ENCODE peak calls at places on chromosome 15, in eight cellular contexts. One of them, this sample, is unnamed.

GRCh38 chr15:99306694-99307338 is 55.5 kb downstream of the LRRC28 start:
- DNase-seq in stomach: peak; percentile 29
- DNase-seq in B cell: no peak
- DNase-seq in fibroblast of lung: peak; percentile 29
- DNase-seq in cardiac fibroblast: no peak
- DNase-seq in testis: peak; percentile 44
- DNase-seq in lower leg skin: no peak
- DNase-seq in GM12865: no peak
- DNase-seq in this sample: no peak

GRCh38 chr15:52527898-52528464 is 699 bp downstream of the MYO5A start:
- DNase-seq in stomach: peak; percentile 26
- DNase-seq in GM12865: peak; percentile 45
- DNase-seq in testis: peak; percentile 40
- DNase-seq in B cell: peak; percentile 45
- DNase-seq in lower leg skin: no peak
- DNase-seq in cardiac fibroblast: peak; percentile 32
- DNase-seq in fibroblast of lung: peak; percentile 35
- DNase-seq in this sample: peak; percentile 50

GRCh38 chr15:72306211-72306785 is 13.7 kb downstream of the CELF6 start:
- DNase-seq in fibroblast of lung: peak; percentile 40
- DNase-seq in GM12865: peak; percentile 58
- DNase-seq in B cell: no peak
- DNase-seq in testis: no peak
- DNase-seq in stomach: no peak
- DNase-seq in lower leg skin: no peak
- DNase-seq in cardiac fibroblast: peak; percentile 64
- DNase-seq in this sample: no peak

GRCh38 chr15:90585863-90586262 is 56.1 kb downstream of the CRTC3 start:
- DNase-seq in stomach: no peak
- DNase-seq in B cell: no peak
- DNase-seq in testis: no peak
- DNase-seq in GM12865: no peak
- DNase-seq in cardiac fibroblast: peak; percentile 35
- DNase-seq in lower leg skin: no peak
- DNase-seq in fibroblast of lung: peak; percentile 70
- DNase-seq in this sample: no peak

GRCh38 chr15:42107483-42107882 is 13.1 kb upstream of the PLA2G4D start:
- DNase-seq in stomach: peak; percentile 78
- DNase-seq in GM12865: peak; percentile 40
- DNase-seq in cardiac fibroblast: no peak
- DNase-seq in B cell: no peak
- DNase-seq in fibroblast of lung: peak; percentile 5
- DNase-seq in lower leg skin: no peak
- DNase-seq in testis: no peak
- DNase-seq in this sample: peak; percentile 5

GRCh38 chr15:41465822-41466421 is 27.8 kb upstream of the ITPKA start:
- DNase-seq in fibroblast of lung: peak; percentile 45
- DNase-seq in GM12865: peak; percentile 72
- DNase-seq in stomach: no peak
- DNase-seq in lower leg skin: no peak
- DNase-seq in cardiac fibroblast: peak; percentile 79
- DNase-seq in B cell: peak; percentile 43
- DNase-seq in testis: no peak
- DNase-seq in this sample: peak; percentile 52

GRCh38 chr15:74978503-74978902 is 16.9 kb upstream of the SCAMP5 start:
- DNase-seq in stomach: no peak
- DNase-seq in testis: no peak
- DNase-seq in cardiac fibroblast: peak; percentile 54
- DNase-seq in GM12865: no peak
- DNase-seq in fibroblast of lung: peak; percentile 43
- DNase-seq in lower leg skin: no peak
- DNase-seq in B cell: no peak
- DNase-seq in this sample: no peak

GRCh38 chr15:36756707-36757106 is 177.3 kb downstream of the CDIN1 start:
- DNase-seq in testis: no peak
- DNase-seq in stomach: no peak
- DNase-seq in fibroblast of lung: no peak
- DNase-seq in lower leg skin: no peak
- DNase-seq in B cell: no peak
- DNase-seq in GM12865: no peak
- DNase-seq in cardiac fibroblast: no peak
- DNase-seq in this sample: no peak

GRCh38 chr15:35728176-35728938 is 182.4 kb upstream of the DPH6 start:
- DNase-seq in GM12865: no peak
- DNase-seq in lower leg skin: no peak
- DNase-seq in fibroblast of lung: peak; percentile 40
- DNase-seq in stomach: no peak
- DNase-seq in testis: no peak
- DNase-seq in cardiac fibroblast: no peak
- DNase-seq in B cell: no peak
- DNase-seq in this sample: no peak

GRCh38 chr15:36323607-36324006 is 255.8 kb upstream of the CDIN1 start:
- DNase-seq in fibroblast of lung: peak; percentile 80
- DNase-seq in lower leg skin: no peak
- DNase-seq in stomach: no peak
- DNase-seq in testis: no peak
- DNase-seq in B cell: no peak
- DNase-seq in GM12865: no peak
- DNase-seq in cardiac fibroblast: no peak
- DNase-seq in this sample: no peak

GRCh38 chr15:39907216-39907615 is 12.8 kb downstream of the GPR176 start:
- DNase-seq in lower leg skin: no peak
- DNase-seq in GM12865: no peak
- DNase-seq in fibroblast of lung: no peak
- DNase-seq in B cell: no peak
- DNase-seq in stomach: no peak
- DNase-seq in cardiac fibroblast: no peak
- DNase-seq in testis: no peak
- DNase-seq in this sample: no peak

GRCh38 chr15:66224946-66225345 is 28.6 kb downstream of the MEGF11 start:
- DNase-seq in testis: no peak
- DNase-seq in B cell: no peak
- DNase-seq in fibroblast of lung: no peak
- DNase-seq in lower leg skin: no peak
- DNase-seq in cardiac fibroblast: no peak
- DNase-seq in GM12865: no peak
- DNase-seq in stomach: peak; percentile 28
- DNase-seq in this sample: no peak

GRCh38 chr15:41490355-41490754 is 3.3 kb upstream of the ITPKA start:
- DNase-seq in B cell: no peak
- DNase-seq in cardiac fibroblast: peak; percentile 98
- DNase-seq in GM12865: peak; percentile 85
- DNase-seq in testis: no peak
- DNase-seq in lower leg skin: no peak
- DNase-seq in stomach: no peak
- DNase-seq in fibroblast of lung: peak; percentile 98
- DNase-seq in this sample: peak; percentile 69

GRCh38 chr15:28879551-28879950 is 6.2 kb upstream of the APBA2 start:
- DNase-seq in cardiac fibroblast: no peak
- DNase-seq in testis: no peak
- DNase-seq in stomach: no peak
- DNase-seq in fibroblast of lung: no peak
- DNase-seq in lower leg skin: no peak
- DNase-seq in GM12865: no peak
- DNase-seq in B cell: no peak
- DNase-seq in this sample: no peak

GRCh38 chr15:28880680-28881079 is 5.1 kb upstream of the APBA2 start:
- DNase-seq in GM12865: no peak
- DNase-seq in stomach: no peak
- DNase-seq in cardiac fibroblast: no peak
- DNase-seq in testis: no peak
- DNase-seq in fibroblast of lung: no peak
- DNase-seq in lower leg skin: no peak
- DNase-seq in B cell: no peak
- DNase-seq in this sample: no peak

GRCh38 chr15:28881170-28881569 is 4.6 kb upstream of the APBA2 start:
- DNase-seq in testis: no peak
- DNase-seq in GM12865: no peak
- DNase-seq in cardiac fibroblast: peak; percentile 29
- DNase-seq in stomach: no peak
- DNase-seq in lower leg skin: no peak
- DNase-seq in B cell: no peak
- DNase-seq in fibroblast of lung: peak; percentile 27
- DNase-seq in this sample: no peak

GRCh38 chr15:28884151-28884940 is 1.4 kb upstream of the APBA2 start:
- DNase-seq in cardiac fibroblast: no peak
- DNase-seq in B cell: no peak
- DNase-seq in fibroblast of lung: no peak
- DNase-seq in testis: no peak
- DNase-seq in GM12865: no peak
- DNase-seq in stomach: no peak
- DNase-seq in lower leg skin: no peak
- DNase-seq in this sample: no peak

GRCh38 chr15:28881600-28881999 is 4.2 kb upstream of the APBA2 start:
- DNase-seq in fibroblast of lung: no peak
- DNase-seq in lower leg skin: no peak
- DNase-seq in testis: no peak
- DNase-seq in cardiac fibroblast: no peak
- DNase-seq in stomach: no peak
- DNase-seq in B cell: no peak
- DNase-seq in GM12865: no peak
- DNase-seq in this sample: no peak
- TF ChIP-seq CTCF in fibroblast of lung: no peak
- TF ChIP-seq CTCF in lower leg skin: no peak
- TF ChIP-seq CTCF in testis: no peak
- TF ChIP-seq CTCF in cardiac fibroblast: no peak
- TF ChIP-seq CTCF in stomach: no peak
- TF ChIP-seq CTCF in B cell: no peak
- TF ChIP-seq CTCF in GM12865: no peak
- TF ChIP-seq CTCF in this sample: no peak

DNA sequence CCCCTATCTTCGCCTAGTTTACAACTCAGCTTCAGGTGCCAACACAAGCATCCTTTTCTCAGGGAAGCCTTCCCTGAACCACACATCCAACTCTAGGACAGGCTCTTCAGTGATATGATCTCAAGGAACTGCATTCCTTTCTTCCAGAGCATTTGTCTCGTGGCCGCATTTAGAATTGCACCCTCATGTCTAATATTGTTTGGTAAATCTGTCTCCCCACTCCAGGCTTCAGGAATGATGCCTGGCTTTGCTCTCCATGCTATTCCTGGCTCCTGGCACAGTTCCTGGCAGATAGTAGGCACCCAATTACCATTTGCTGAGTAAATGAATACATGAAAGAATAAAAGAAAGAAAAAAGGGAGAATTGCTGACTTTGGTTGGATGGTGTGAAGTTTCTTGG is 2.4 kb downstream of the CYP19A1 start:
- DNase-seq in testis: no peak
- DNase-seq in lower leg skin: no peak
- DNase-seq in cardiac fibroblast: no peak
- DNase-seq in stomach: no peak
- DNase-seq in B cell: no peak
- DNase-seq in fibroblast of lung: peak; percentile 39
- DNase-seq in GM12865: no peak
- DNase-seq in this sample: no peak
- TF ChIP-seq CTCF in testis: no peak
- TF ChIP-seq CTCF in lower leg skin: no peak
- TF ChIP-seq CTCF in cardiac fibroblast: no peak
- TF ChIP-seq CTCF in stomach: no peak
- TF ChIP-seq CTCF in B cell: no peak
- TF ChIP-seq CTCF in fibroblast of lung: no peak
- TF ChIP-seq CTCF in GM12865: no peak
- TF ChIP-seq CTCF in this sample: no peak

GRCh38 chr15:101017041-101017754 is 98.0 kb downstream of the LRRK1 start:
- DNase-seq in cardiac fibroblast: peak; percentile 23
- DNase-seq in lower leg skin: peak; percentile 5
- DNase-seq in stomach: no peak
- DNase-seq in B cell: no peak
- DNase-seq in GM12865: no peak
- DNase-seq in fibroblast of lung: no peak
- DNase-seq in testis: peak; percentile 14
- DNase-seq in this sample: no peak
- TF ChIP-seq CTCF in cardiac fibroblast: peak; percentile 33
- TF ChIP-seq CTCF in lower leg skin: no peak
- TF ChIP-seq CTCF in stomach: no peak
- TF ChIP-seq CTCF in B cell: no peak
- TF ChIP-seq CTCF in GM12865: no peak
- TF ChIP-seq CTCF in fibroblast of lung: peak; percentile 10
- TF ChIP-seq CTCF in testis: no peak
- TF ChIP-seq CTCF in this sample: no peak

GRCh38 chr15:101437618-101438481 is 51.7 kb downstream of the PCSK6 start:
- DNase-seq in stomach: peak; percentile 10
- DNase-seq in B cell: no peak
- DNase-seq in fibroblast of lung: no peak
- DNase-seq in GM12865: no peak
- DNase-seq in cardiac fibroblast: no peak
- DNase-seq in testis: peak; percentile 86
- DNase-seq in lower leg skin: no peak
- DNase-seq in this sample: no peak
- TF ChIP-seq CTCF in stomach: no peak
- TF ChIP-seq CTCF in B cell: no peak
- TF ChIP-seq CTCF in fibroblast of lung: no peak
- TF ChIP-seq CTCF in GM12865: no peak
- TF ChIP-seq CTCF in cardiac fibroblast: no peak
- TF ChIP-seq CTCF in testis: no peak
- TF ChIP-seq CTCF in lower leg skin: no peak
- TF ChIP-seq CTCF in this sample: no peak

DNA sequence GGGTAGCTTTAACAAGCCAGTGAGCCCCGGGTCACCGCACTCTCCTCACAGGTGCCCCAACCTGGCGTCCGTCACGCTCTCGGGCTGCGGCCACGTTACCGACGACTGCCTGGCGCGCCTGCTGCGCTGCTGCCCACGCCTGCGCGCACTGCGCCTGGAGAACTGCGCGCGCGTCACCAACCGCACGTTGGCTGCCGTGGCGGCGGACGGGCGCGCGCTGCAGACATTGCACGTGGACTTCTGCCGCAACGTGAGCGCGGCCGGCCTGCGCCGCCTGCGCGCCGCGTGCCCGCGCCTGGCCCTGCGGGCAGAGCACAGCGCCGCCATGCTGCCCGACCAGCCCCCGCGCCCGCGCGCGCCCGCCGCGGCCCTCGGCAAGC is 3.4 kb downstream of the FBXL22 start:
- DNase-seq in testis: peak; percentile 92
- DNase-seq in stomach: peak; percentile 94
- DNase-seq in GM12865: peak; percentile 98
- DNase-seq in lower leg skin: peak; percentile 74
- DNase-seq in fibroblast of lung: peak; percentile 95
- DNase-seq in B cell: peak; percentile 87
- DNase-seq in cardiac fibroblast: peak; percentile 90
- DNase-seq in this sample: peak; percentile 91
- TF ChIP-seq CTCF in testis: no peak
- TF ChIP-seq CTCF in stomach: no peak
- TF ChIP-seq CTCF in GM12865: peak; percentile 20
- TF ChIP-seq CTCF in lower leg skin: no peak
- TF ChIP-seq CTCF in fibroblast of lung: no peak
- TF ChIP-seq CTCF in B cell: no peak
- TF ChIP-seq CTCF in cardiac fibroblast: no peak
- TF ChIP-seq CTCF in this sample: peak; percentile 37

This sample was measured in GM10248.